ENCODE peak calls at places on chromosomes 7 and 10, in nine cellular contexts. L is stimulated activated naive CD4-positive, alpha-beta T cell treated with Interleukin-2 at 50 U/mL for 16 hours; M is HL-60; H is cardiac septum; S is AG04450; G is epithelial cell of prostate; J is skeletal muscle cell; A is foreskin keratinocyte; X is cardiac fibroblast. N is an unnamed sample.

GRCh38 chr10:17122052-17122451 is 7.6 kb downstream of the CUBN start:
- DNase-seq in L (no peak), M (no peak), H (no peak), S (no peak), G (no peak), J (no peak), A (no peak), X (peak), N (no peak)

GRCh38 chr10:98664329-98665042 is 217.8 kb upstream of the HPS1 start:
- DNase-seq in L (no peak), M (peak), H (no peak), S (no peak), G (no peak), J (no peak), A (no peak), X (peak), N (peak)

GRCh38 chr10:117860135-117860534 is 186.6 kb downstream of the RAB11FIP2 start:
- DNase-seq in L (no peak), M (no peak), H (no peak), S (no peak), G (peak), J (no peak), A (peak), X (no peak), N (no peak)

GRCh38 chr7:47651355-47652317 is 69.7 kb upstream of the TNS3 start:
- DNase-seq in L (no peak), M (no peak), H (no peak), S (peak), G (no peak), J (peak), A (peak), X (peak), N (peak)

GRCh38 chr7:94059747-94060146 is 55.6 kb upstream of the BET1 start:
- DNase-seq in L (no peak), M (peak), H (no peak), S (no peak), G (no peak), J (peak), A (no peak), X (peak), N (no peak)

GRCh38 chr10:122091722-122092121 is 102.8 kb downstream of the TACC2 start:
- DNase-seq in L (no peak), M (no peak), H (no peak), S (no peak), G (no peak), J (no peak), A (no peak), X (no peak), N (no peak)

GRCh38 chr7:15309891-15310290 is 251.9 kb downstream of the AGMO start:
- DNase-seq in L (no peak), M (no peak), H (no peak), S (no peak), G (no peak), J (peak), A (peak), X (peak), N (peak)

GRCh38 chr7:158495256-158495655 is 92.4 kb downstream of the PTPRN2 start:
- DNase-seq in L (no peak), M (no peak), H (no peak), S (no peak), G (no peak), J (no peak), A (no peak), X (no peak), N (no peak)

GRCh38 chr7:117338020-117338419 is 15.2 kb upstream of the WNT2 start:
- DNase-seq in L (no peak), M (no peak), H (no peak), S (no peak), G (no peak), J (no peak), A (no peak), X (peak), N (no peak)

GRCh38 chr7:27814054-27814453 is 74.1 kb downstream of the TAX1BP1 start:
- DNase-seq in L (no peak), M (no peak), H (no peak), S (no peak), G (no peak), J (no peak), A (no peak), X (peak), N (peak)

N was measured in myocyte.